ENCODE peak calls at places on chromosomes 6 and 20, in four cellular contexts. C is Peyer's patch, F is GM13976, W is nephron progenitor cell. U is an unnamed sample.
A peak's percentile ranks its signal among the peaks of the same experiment; 100 is the strongest.

GRCh38 chr20:15708984-15709598 is 864.2 kb downstream of the KIF16B start:
- DNase-seq in C (peak; percentile 76), F (peak; percentile 62), W (peak; percentile 69), U (no peak)

GRCh38 chr6:29527564-29527963 is 32.0 kb downstream of the UBD start:
- DNase-seq in C (no peak), F (no peak), W (no peak), U (no peak)

GRCh38 chr6:75532521-75532920 is 38.9 kb upstream of the FILIP1 start:
- DNase-seq in C (no peak), F (no peak), W (no peak), U (no peak)

GRCh38 chr20:56362833-56363413 is 4.1 kb downstream of the FAM210B start:
- DNase-seq in C (no peak), F (no peak), W (no peak), U (no peak)

GRCh38 chr6:31083742-31084354 is 28.5 kb downstream of the C6orf15 start:
- DNase-seq in C (peak; percentile 70), F (peak; percentile 41), W (peak; percentile 65), U (no peak)

GRCh38 chr6:127933852-127934840 is 33.3 kb upstream of the THEMIS start:
- DNase-seq in C (peak; percentile 53), F (no peak), W (no peak), U (no peak)

GRCh38 chr6:160945516-160946177 is 45.9 kb upstream of the MAP3K4 start:
- DNase-seq in C (no peak), F (no peak), W (no peak), U (no peak)

GRCh38 chr6:113825776-113826175 is 31.4 kb upstream of the MARCKS start:
- DNase-seq in C (peak; percentile 62), F (no peak), W (no peak), U (no peak)

GRCh38 chr6:89239338-89239737 is 22.2 kb upstream of the GABRR1 start:
- DNase-seq in C (no peak), F (peak; percentile 41), W (no peak), U (no peak)

GRCh38 chr20:50844430-50845100 is 49.7 kb downstream of the BCAS4 start:
- DNase-seq in C (no peak), F (peak; percentile 93), W (no peak), U (no peak)

GRCh38 chr6:117711369-117711768 is 36.1 kb downstream of the NUS1 start:
- DNase-seq in C (no peak), F (no peak), W (no peak), U (no peak)

GRCh38 chr6:152981989-152982767 is 663 bp downstream of the FBXO5 start:
- DNase-seq in C (peak; percentile 48), F (peak; percentile 40), W (peak; percentile 26), U (no peak)

GRCh38 chr6:168044521-168045130 is 34.4 kb downstream of the FRMD1 start:
- DNase-seq in C (no peak), F (no peak), W (no peak), U (no peak)

GRCh38 chr20:43570496-43570895 is 11.7 kb downstream of the SGK2 start:
- DNase-seq in C (no peak), F (no peak), W (no peak), U (no peak)

GRCh38 chr20:36836591-36837329 is 39.2 kb upstream of the TLDC2 start:
- DNase-seq in C (peak; percentile 88), F (peak; percentile 81), W (peak; percentile 61), U (peak; percentile 63)

GRCh38 chr20:61433816-61434215 is 181.8 kb downstream of the CDH4 start:
- DNase-seq in C (peak; percentile 6), F (no peak), W (no peak), U (no peak)

GRCh38 chr20:478949-479429 is 16.7 kb upstream of the TBC1D20 start:
- DNase-seq in C (no peak), F (peak; percentile 67), W (peak; percentile 7), U (no peak)

GRCh38 chr6:103122766-103123601 is 1729.5 kb downstream of the GRIK2 start:
- DNase-seq in C (peak; percentile 50), F (peak; percentile 16), W (peak; percentile 82), U (no peak)

GRCh38 chr20:1734269-1734858 is 76.8 kb upstream of the SIRPG start:
- DNase-seq in C (no peak), F (peak; percentile 59), W (no peak), U (no peak)

GRCh38 chr6:11634948-11635347 is 97.4 kb downstream of the TMEM170B start:
- DNase-seq in C (no peak), F (no peak), W (no peak), U (no peak)

GRCh38 chr6:125844989-125845388 is 54.2 kb downstream of the NCOA7 start:
- DNase-seq in C (no peak), F (no peak), W (no peak), U (no peak)

GRCh38 chr6:44782198-44782597 is 394.7 kb downstream of the CDC5L start:
- DNase-seq in C (no peak), F (no peak), W (no peak), U (no peak)

GRCh38 chr6:155066371-155066770 is 71.3 kb downstream of the TIAM2 start:
- DNase-seq in C (no peak), F (no peak), W (no peak), U (no peak)

GRCh38 chr6:147699637-147700036 is 191.1 kb downstream of the SAMD5 start:
- DNase-seq in C (no peak), F (no peak), W (no peak), U (no peak)

GRCh38 chr6:81938991-81939773 is 186.7 kb upstream of the TENT5A start:
- DNase-seq in C (no peak), F (no peak), W (no peak), U (no peak)

GRCh38 chr6:148524976-148525375 is 182.3 kb downstream of the SASH1 start:
- DNase-seq in C (no peak), F (no peak), W (no peak), U (no peak)

GRCh38 chr6:6808915-6809314 is 220.4 kb downstream of the LY86 start:
- DNase-seq in C (no peak), F (no peak), W (no peak), U (no peak)

GRCh38 chr6:130760006-130760405 is 67.2 kb upstream of the SMLR1 start:
- DNase-seq in C (no peak), F (no peak), W (no peak), U (no peak)

GRCh38 chr6:72721346-72721745 is 99.5 kb downstream of the KCNQ5 start:
- DNase-seq in C (no peak), F (no peak), W (no peak), U (no peak)

GRCh38 chr20:64255361-64256281 is at the start of gene PCMTD2:
- DNase-seq in C (peak; percentile 89), F (peak; percentile 98), W (peak; percentile 88), U (peak; percentile 72)
- TF ChIP-seq CTCF in C (no peak), F (no peak), W (no peak), U (no peak)

GRCh38 chr6:110877569-110877968 is 3.0 kb downstream of the AMD1 start:
- DNase-seq in C (no peak), F (no peak), W (no peak), U (no peak)

GRCh38 chr6:110876170-110876773 is 1.7 kb downstream of the AMD1 start:
- DNase-seq in C (peak; percentile 92), F (peak; percentile 69), W (peak; percentile 82), U (peak; percentile 91)

GRCh38 chr6:110877154-110877564 is 2.6 kb downstream of the AMD1 start:
- DNase-seq in C (no peak), F (no peak), W (peak; percentile 20), U (no peak)

GRCh38 chr6:110880651-110881050 is 6.1 kb downstream of the AMD1 start:
- DNase-seq in C (no peak), F (no peak), W (no peak), U (no peak)

DNA sequence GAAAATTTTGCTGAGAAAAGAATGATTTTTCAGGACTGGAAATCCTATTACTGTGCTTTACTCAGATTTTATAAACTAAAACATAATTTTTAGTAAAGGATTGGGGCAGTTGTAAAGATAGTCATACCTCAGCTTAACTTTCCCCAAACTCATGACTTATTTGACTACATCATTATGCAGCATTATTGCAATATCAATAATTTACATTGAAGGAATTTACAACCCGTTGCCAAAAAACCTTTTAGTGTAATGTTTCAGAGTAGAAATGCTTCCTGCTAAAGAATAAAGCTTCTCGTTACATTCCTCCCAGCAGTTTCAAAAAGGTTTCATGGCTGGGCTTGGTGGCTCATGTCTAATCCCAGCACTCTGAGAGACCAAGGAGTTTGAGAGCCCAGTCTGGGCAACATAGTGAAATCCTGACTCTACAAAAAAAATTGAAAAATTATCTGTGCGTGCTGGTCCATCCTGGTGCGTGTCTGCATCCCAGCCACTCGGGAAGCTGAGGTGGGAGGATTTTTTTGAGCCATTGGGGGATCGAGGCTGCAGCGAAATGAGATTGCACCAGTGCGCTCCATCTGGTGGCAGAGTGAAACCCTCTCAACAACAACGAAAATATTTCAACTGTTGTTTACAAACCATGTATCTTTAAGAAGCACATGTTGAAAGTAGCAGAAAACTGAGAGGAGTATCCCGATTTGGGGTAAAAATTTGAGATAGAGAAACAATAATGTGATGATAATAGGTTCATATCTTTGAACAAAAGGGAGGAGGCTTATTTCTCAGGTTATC is 4.4 kb downstream of the AMD1 start:
- DNase-seq in C (peak; percentile 65), F (peak; percentile 35), W (peak; percentile 42), U (no peak)
- TF ChIP-seq CTCF in C (peak; percentile 33), F (peak; percentile 51), W (peak; percentile 48), U (peak; percentile 58)

GRCh38 chr6:26216015-26216885 is 129.0 kb downstream of the HFE start:
- DNase-seq in C (peak; percentile 94), F (peak; percentile 85), W (peak; percentile 62), U (no peak)

GRCh38 chr6:26218824-26219223 is 131.6 kb downstream of the HFE start:
- DNase-seq in C (no peak), F (no peak), W (no peak), U (no peak)

GRCh38 chr6:26217714-26218075 is 130.5 kb downstream of the HFE start:
- DNase-seq in C (no peak), F (no peak), W (no peak), U (no peak)

GRCh38 chr6:26215200-26216014 is 128.2 kb downstream of the HFE start:
- DNase-seq in C (peak; percentile 68), F (no peak), W (no peak), U (no peak)

GRCh38 chr6:26216886-26217713 is 129.9 kb downstream of the HFE start:
- DNase-seq in C (peak; percentile 93), F (no peak), W (peak; percentile 79), U (peak; percentile 82)
- TF ChIP-seq CTCF in C (no peak), F (no peak), W (peak; percentile 19), U (peak; percentile 73)

GRCh38 chr20:63188159-63188442 is 27.8 kb downstream of the YTHDF1 start:
- DNase-seq in C (no peak), F (no peak), W (no peak), U (no peak)

GRCh38 chr20:63186084-63186483 is 29.8 kb downstream of the YTHDF1 start:
- DNase-seq in C (no peak), F (no peak), W (no peak), U (no peak)

GRCh38 chr20:63185215-63185796 is 30.6 kb downstream of the YTHDF1 start:
- DNase-seq in C (no peak), F (no peak), W (no peak), U (no peak)

GRCh38 chr20:63187338-63188158 is 28.4 kb downstream of the YTHDF1 start:
- DNase-seq in C (no peak), F (no peak), W (no peak), U (no peak)

GRCh38 chr20:63186528-63187316 is 29.2 kb downstream of the YTHDF1 start:
- DNase-seq in C (no peak), F (no peak), W (no peak), U (no peak)
- TF ChIP-seq CTCF in C (no peak), F (no peak), W (no peak), U (no peak)

GRCh38 chr6:132023490-132023889 is 72.3 kb upstream of the CCN2 start:
- DNase-seq in C (no peak), F (no peak), W (no peak), U (no peak)
- TF ChIP-seq CTCF in C (no peak), F (no peak), W (no peak), U (no peak)

GRCh38 chr20:32702706-32703425 is 29.1 kb upstream of the C20orf203 start:
- DNase-seq in C (no peak), F (no peak), W (no peak), U (no peak)
- TF ChIP-seq CTCF in C (no peak), F (no peak), W (no peak), U (no peak)